ENCODE peak calls at places on chromosomes 3 and 15, in seven cellular contexts. One of them, this sample, is unnamed. For H3K36me3, the result is how much of the 10 kb centered on the place peaks cover.

GRCh38 chr3:33364531-33365128 is 75.6 kb downstream of the UBP1 start:
- DNase-seq in colonic mucosa: no peak
- DNase-seq in OCI-LY7: no peak
- DNase-seq in breast epithelium: no peak
- DNase-seq in IMR-90: peak
- DNase-seq in aorta: no peak
- DNase-seq in heart right ventricle: no peak
- DNase-seq in this sample: no peak

GRCh38 chr3:10707089-10707983 is 108.7 kb upstream of the SLC6A11 start:
- DNase-seq in colonic mucosa: no peak
- DNase-seq in OCI-LY7: no peak
- DNase-seq in heart right ventricle: no peak
- DNase-seq in IMR-90: no peak
- DNase-seq in aorta: no peak
- DNase-seq in breast epithelium: no peak
- DNase-seq in this sample: no peak

GRCh38 chr3:15292765-15293522 is 39.4 kb downstream of the SH3BP5 start:
- DNase-seq in aorta: peak
- DNase-seq in colonic mucosa: no peak
- DNase-seq in OCI-LY7: no peak
- DNase-seq in IMR-90: peak
- DNase-seq in heart right ventricle: peak
- DNase-seq in breast epithelium: no peak
- DNase-seq in this sample: peak

GRCh38 chr3:73498764-73499622 is 125.7 kb downstream of the PDZRN3 start:
- DNase-seq in aorta: no peak
- DNase-seq in OCI-LY7: no peak
- DNase-seq in heart right ventricle: no peak
- DNase-seq in breast epithelium: no peak
- DNase-seq in colonic mucosa: no peak
- DNase-seq in IMR-90: peak
- DNase-seq in this sample: no peak

GRCh38 chr3:127673191-127674098 is 693 bp downstream of the ABTB1 start:
- DNase-seq in IMR-90: peak
- DNase-seq in colonic mucosa: peak
- DNase-seq in aorta: peak
- DNase-seq in breast epithelium: no peak
- DNase-seq in OCI-LY7: peak
- DNase-seq in heart right ventricle: peak
- DNase-seq in this sample: peak

GRCh38 chr3:113291572-113291971 is 80.2 kb downstream of the BOC start:
- DNase-seq in breast epithelium: no peak
- DNase-seq in IMR-90: no peak
- DNase-seq in colonic mucosa: no peak
- DNase-seq in OCI-LY7: no peak
- DNase-seq in aorta: no peak
- DNase-seq in heart right ventricle: no peak
- DNase-seq in this sample: no peak

GRCh38 chr15:91894606-91895005 is 41.1 kb downstream of the SLCO3A1 start:
- DNase-seq in breast epithelium: no peak
- DNase-seq in colonic mucosa: no peak
- DNase-seq in OCI-LY7: no peak
- DNase-seq in aorta: no peak
- DNase-seq in heart right ventricle: no peak
- DNase-seq in IMR-90: peak
- DNase-seq in this sample: no peak

GRCh38 chr15:64134322-64134829 is 17.2 kb upstream of the SNX22 start:
- DNase-seq in heart right ventricle: peak
- DNase-seq in breast epithelium: no peak
- DNase-seq in IMR-90: peak
- DNase-seq in OCI-LY7: no peak
- DNase-seq in aorta: peak
- DNase-seq in colonic mucosa: no peak
- DNase-seq in this sample: peak

GRCh38 chr15:38300395-38300794 is 47.8 kb downstream of the SPRED1 start:
- DNase-seq in breast epithelium: no peak
- DNase-seq in aorta: no peak
- DNase-seq in colonic mucosa: no peak
- DNase-seq in heart right ventricle: no peak
- DNase-seq in IMR-90: peak
- DNase-seq in OCI-LY7: no peak
- DNase-seq in this sample: no peak

GRCh38 chr15:42608110-42608531 is 32.7 kb downstream of the STARD9 start:
- DNase-seq in aorta: no peak
- DNase-seq in breast epithelium: no peak
- DNase-seq in heart right ventricle: no peak
- DNase-seq in OCI-LY7: peak
- DNase-seq in IMR-90: no peak
- DNase-seq in colonic mucosa: no peak
- DNase-seq in this sample: peak

GRCh38 chr15:59609730-59610712 is 1.6 kb upstream of the GCNT3 start:
- DNase-seq in IMR-90: no peak
- DNase-seq in colonic mucosa: no peak
- DNase-seq in OCI-LY7: no peak
- DNase-seq in aorta: no peak
- DNase-seq in heart right ventricle: no peak
- DNase-seq in breast epithelium: no peak
- DNase-seq in this sample: no peak

GRCh38 chr3:193903976-193904375 is 232.0 kb upstream of the HES1 start:
- DNase-seq in heart right ventricle: no peak
- DNase-seq in IMR-90: no peak
- DNase-seq in colonic mucosa: no peak
- DNase-seq in breast epithelium: no peak
- DNase-seq in aorta: no peak
- DNase-seq in OCI-LY7: peak
- DNase-seq in this sample: no peak
- H3K36me3 ChIP-seq in heart right ventricle: under half
- H3K36me3 ChIP-seq in IMR-90: under half
- H3K36me3 ChIP-seq in colonic mucosa: under half
- H3K36me3 ChIP-seq in breast epithelium: under half
- H3K36me3 ChIP-seq in aorta: under half
- H3K36me3 ChIP-seq in OCI-LY7: under half
- H3K36me3 ChIP-seq in this sample: under half

GRCh38 chr3:29757054-29757777 is 476.3 kb downstream of the RBMS3 start:
- DNase-seq in IMR-90: peak
- DNase-seq in aorta: no peak
- DNase-seq in breast epithelium: peak
- DNase-seq in colonic mucosa: no peak
- DNase-seq in OCI-LY7: no peak
- DNase-seq in heart right ventricle: no peak
- DNase-seq in this sample: no peak
- H3K27ac ChIP-seq in IMR-90: no peak
- H3K27ac ChIP-seq in aorta: no peak
- H3K27ac ChIP-seq in breast epithelium: peak
- H3K27ac ChIP-seq in colonic mucosa: no peak
- H3K27ac ChIP-seq in OCI-LY7: no peak
- H3K27ac ChIP-seq in heart right ventricle: no peak
- H3K27ac ChIP-seq in this sample: no peak

GRCh38 chr3:149061776-149062175 is 24.6 kb downstream of the HLTF start:
- DNase-seq in heart right ventricle: no peak
- DNase-seq in breast epithelium: no peak
- DNase-seq in IMR-90: no peak
- DNase-seq in colonic mucosa: no peak
- DNase-seq in aorta: no peak
- DNase-seq in OCI-LY7: no peak
- DNase-seq in this sample: no peak
- H3K36me3 ChIP-seq in heart right ventricle: half or more
- H3K36me3 ChIP-seq in breast epithelium: under half
- H3K36me3 ChIP-seq in IMR-90: under half
- H3K36me3 ChIP-seq in colonic mucosa: under half
- H3K36me3 ChIP-seq in aorta: under half
- H3K36me3 ChIP-seq in OCI-LY7: half or more
- H3K36me3 ChIP-seq in this sample: under half

GRCh38 chr3:170331143-170331542 is 26.4 kb upstream of the SKIL start:
- DNase-seq in breast epithelium: no peak
- DNase-seq in colonic mucosa: peak
- DNase-seq in IMR-90: no peak
- DNase-seq in aorta: no peak
- DNase-seq in heart right ventricle: no peak
- DNase-seq in OCI-LY7: no peak
- DNase-seq in this sample: no peak
- H3K27ac ChIP-seq in breast epithelium: no peak
- H3K27ac ChIP-seq in colonic mucosa: peak
- H3K27ac ChIP-seq in IMR-90: no peak
- H3K27ac ChIP-seq in aorta: no peak
- H3K27ac ChIP-seq in heart right ventricle: no peak
- H3K27ac ChIP-seq in OCI-LY7: no peak
- H3K27ac ChIP-seq in this sample: no peak

DNA sequence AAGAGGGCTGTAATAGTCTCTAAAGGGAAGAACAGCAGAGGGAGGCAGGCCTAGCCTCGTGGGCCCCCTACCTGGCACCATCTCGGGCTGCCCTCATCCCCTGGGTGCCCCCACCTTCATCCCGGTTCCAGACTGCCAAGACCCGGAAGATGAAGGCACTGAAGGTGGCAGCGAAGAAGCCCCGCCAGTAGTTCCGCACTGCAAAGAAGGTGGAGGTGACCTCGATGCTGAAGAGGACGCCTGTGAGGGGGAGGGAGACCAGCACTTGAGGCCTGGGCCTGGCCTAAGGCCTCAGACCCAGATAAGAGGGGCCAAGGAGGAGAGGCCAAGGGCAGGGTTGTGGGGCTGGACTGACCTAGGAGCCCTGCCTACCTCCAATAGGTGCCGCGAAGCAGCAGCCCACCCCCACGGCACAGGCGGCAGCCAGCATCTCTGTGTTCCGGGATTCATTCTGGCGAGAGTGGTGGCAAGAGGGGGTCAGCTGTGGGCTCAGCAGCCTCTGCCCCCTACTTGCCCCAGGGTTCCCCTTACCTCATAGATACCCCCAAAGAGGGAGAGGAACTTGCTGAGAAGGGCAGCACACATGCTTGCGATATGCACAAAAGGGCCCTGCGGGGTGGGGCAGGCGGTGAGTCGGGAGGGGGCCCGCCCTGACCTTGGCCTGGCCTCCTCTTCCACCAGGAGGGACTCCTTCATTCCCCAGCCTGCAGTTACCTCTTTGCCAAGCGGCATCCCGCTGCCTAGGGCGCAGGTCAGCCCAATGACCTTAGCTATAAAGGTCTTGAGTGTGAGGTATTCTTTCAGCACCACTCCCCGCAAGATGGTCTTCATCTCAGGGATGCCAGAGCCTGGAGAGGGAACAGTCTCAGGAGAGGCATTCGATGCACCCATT is 3.9 kb downstream of the CLCN2 start:
- DNase-seq in breast epithelium: no peak
- DNase-seq in OCI-LY7: no peak
- DNase-seq in colonic mucosa: no peak
- DNase-seq in heart right ventricle: no peak
- DNase-seq in aorta: no peak
- DNase-seq in IMR-90: no peak
- DNase-seq in this sample: no peak
- H3K36me3 ChIP-seq in breast epithelium: under half
- H3K36me3 ChIP-seq in OCI-LY7: under half
- H3K36me3 ChIP-seq in colonic mucosa: under half
- H3K36me3 ChIP-seq in heart right ventricle: under half
- H3K36me3 ChIP-seq in aorta: under half
- H3K36me3 ChIP-seq in IMR-90: under half
- H3K36me3 ChIP-seq in this sample: under half

This sample was measured in lower lobe of right lung.